ENCODE peak calls at places on chromosomes 4 and X, in nine cellular contexts. J is upper lobe of right lung; M is activated CD8-positive, alpha-beta T cell treated with anti-CD3 and anti-CD28 coated beads for 36 hours; U is tibial artery; N is PC-9; Z is colonic mucosa; O is OCI-LY7; E is CD4-positive, alpha-beta T cell; X is ascending aorta. Q is an unnamed sample.

GRCh38 chrX:87873347-87873941 is 355.8 kb downstream of the KLHL4 start:
- DNase-seq in J (no peak), U (no peak), M (no peak), O (no peak), Z (no peak), E (no peak), N (no peak), X (no peak), Q (no peak)

GRCh38 chrX:149487292-149487691 is 17.8 kb downstream of the IDS start:
- DNase-seq in N (no peak), Z (no peak), O (peak; percentile 4), E (no peak), J (no peak), X (no peak), M (peak; percentile 41), U (no peak), Q (no peak)

GRCh38 chr4:47668810-47669408 is 169.0 kb downstream of the CORIN start:
- DNase-seq in J (no peak), E (no peak), O (peak; percentile 39), U (no peak), N (peak; percentile 3), X (no peak), Z (peak; percentile 26), M (peak; percentile 35), Q (no peak)

GRCh38 chr4:1615786-1616573 is 68.1 kb downstream of the FAM53A start:
- DNase-seq in N (no peak), M (no peak), E (no peak), X (no peak), U (no peak), Z (no peak), J (peak; percentile 89), O (no peak), Q (no peak)

GRCh38 chr4:149980941-149981340 is 97.3 kb upstream of the DCLK2 start:
- DNase-seq in O (peak; percentile 43), J (no peak), M (peak; percentile 61), Z (peak; percentile 71), E (peak; percentile 15), X (no peak), N (peak; percentile 41), U (peak; percentile 25), Q (no peak)

GRCh38 chr4:23171971-23172370 is 479.2 kb downstream of the GBA3 start:
- DNase-seq in Z (no peak), O (no peak), U (no peak), J (no peak), X (no peak), E (no peak), M (no peak), N (no peak), Q (no peak)

GRCh38 chr4:21009956-21010355 is 309.7 kb downstream of the PACRGL start:
- DNase-seq in U (no peak), J (no peak), Z (no peak), N (no peak), O (no peak), E (no peak), M (no peak), X (no peak), Q (no peak)

GRCh38 chr4:158133551-158133950 is 39.3 kb downstream of the GASK1B start:
- DNase-seq in N (no peak), Z (no peak), U (no peak), X (no peak), E (no peak), J (no peak), O (peak; percentile 20), M (no peak), Q (no peak)

GRCh38 chrX:20217279-20217678 is 49.4 kb downstream of the RPS6KA3 start:
- DNase-seq in M (no peak), U (no peak), O (no peak), Z (no peak), N (no peak), J (no peak), X (no peak), E (no peak), Q (no peak)

GRCh38 chrX:20221902-20222301 is 44.8 kb downstream of the RPS6KA3 start:
- DNase-seq in O (no peak), M (no peak), N (no peak), X (no peak), J (no peak), E (no peak), Z (no peak), U (no peak), Q (no peak)

GRCh38 chrX:20215565-20215964 is 51.1 kb downstream of the RPS6KA3 start:
- DNase-seq in M (no peak), E (no peak), J (no peak), Z (no peak), O (no peak), U (no peak), N (no peak), X (no peak), Q (no peak)

GRCh38 chrX:20217906-20218305 is 48.8 kb downstream of the RPS6KA3 start:
- DNase-seq in N (no peak), Z (no peak), O (no peak), U (no peak), M (no peak), J (no peak), X (no peak), E (no peak), Q (no peak)

DNA sequence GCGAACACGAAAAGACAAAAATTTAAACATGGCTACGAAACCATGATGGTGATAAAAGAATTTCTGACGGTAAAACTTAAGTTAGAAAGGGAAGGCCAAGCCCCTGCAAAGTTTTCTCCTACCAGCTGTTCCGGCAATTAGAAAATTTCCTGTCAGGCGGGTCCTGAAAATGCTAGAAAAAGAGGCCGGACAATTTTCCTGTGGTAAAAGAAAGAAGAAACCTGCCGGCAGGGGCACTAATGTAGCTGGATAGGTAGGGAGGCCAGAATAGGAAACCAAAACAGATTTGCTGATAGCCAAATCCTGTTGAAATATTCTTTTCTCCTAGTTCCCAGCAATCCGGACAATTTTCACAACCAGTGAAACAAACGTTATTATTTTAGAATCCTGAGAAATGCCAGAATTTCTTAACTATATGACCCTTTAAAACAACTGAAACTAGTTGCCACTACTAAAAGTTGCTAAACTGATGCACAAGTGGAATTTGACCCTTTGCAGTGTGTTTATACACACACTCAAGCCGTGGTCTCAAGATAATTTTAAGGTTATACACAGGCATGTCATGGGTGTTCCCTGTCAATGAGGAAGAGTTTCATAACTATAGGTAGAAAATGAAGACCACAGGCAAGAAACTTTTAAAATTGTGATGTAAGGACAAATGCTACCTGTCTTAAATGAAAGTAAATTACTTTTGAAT is 47.8 kb downstream of the RPS6KA3 start:
- DNase-seq in X (no peak), U (peak; percentile 29), M (no peak), O (no peak), N (no peak), J (no peak), Z (peak; percentile 25), E (no peak), Q (no peak)
- TF ChIP-seq CTCF in X (no peak), U (no peak), M (no peak), O (no peak), N (no peak), J (no peak), Z (no peak), E (no peak), Q (no peak)

DNA sequence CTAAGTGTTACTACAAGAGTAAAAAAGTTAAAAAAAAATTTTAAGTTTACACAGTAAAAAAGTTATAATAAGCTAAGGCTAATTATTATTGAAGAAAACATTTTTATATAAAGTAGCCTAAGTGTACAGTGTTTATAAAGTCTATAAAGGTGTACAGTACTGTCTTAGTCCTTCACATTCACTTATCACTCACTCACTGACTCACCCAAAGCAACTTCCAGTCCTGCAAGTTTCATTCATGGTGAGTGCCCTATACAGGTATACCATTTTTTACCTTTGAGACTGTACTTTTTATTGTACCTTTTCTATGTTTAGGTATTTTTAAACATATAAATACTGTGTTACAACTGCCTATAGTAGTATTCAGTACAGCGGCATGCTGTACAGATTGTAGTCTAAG is 74.2 kb downstream of the TMEM165 start:
- DNase-seq in E (no peak), N (no peak), X (no peak), Z (no peak), O (no peak), M (no peak), U (no peak), J (no peak), Q (no peak)
- TF ChIP-seq CTCF in E (no peak), N (no peak), X (no peak), Z (no peak), O (no peak), M (no peak), U (no peak), J (no peak), Q (no peak)

GRCh38 chrX:69156638-69157037 is 8.6 kb downstream of the PJA1 start:
- DNase-seq in J (no peak), U (no peak), Z (peak; percentile 14), M (no peak), O (no peak), X (no peak), N (no peak), E (no peak), Q (no peak)

GRCh38 chrX:69161786-69162349 is 3.4 kb downstream of the PJA1 start:
- DNase-seq in M (no peak), J (no peak), U (no peak), Z (no peak), O (no peak), N (no peak), X (no peak), E (no peak), Q (no peak)

GRCh38 chrX:69161371-69161770 is 3.9 kb downstream of the PJA1 start:
- DNase-seq in X (no peak), J (no peak), U (no peak), Z (no peak), N (no peak), E (no peak), O (no peak), M (no peak), Q (no peak)

GRCh38 chrX:69155786-69156520 is 9.3 kb downstream of the PJA1 start:
- DNase-seq in E (no peak), N (no peak), O (no peak), Z (peak; percentile 13), U (no peak), X (no peak), M (no peak), J (no peak), Q (no peak)

DNA sequence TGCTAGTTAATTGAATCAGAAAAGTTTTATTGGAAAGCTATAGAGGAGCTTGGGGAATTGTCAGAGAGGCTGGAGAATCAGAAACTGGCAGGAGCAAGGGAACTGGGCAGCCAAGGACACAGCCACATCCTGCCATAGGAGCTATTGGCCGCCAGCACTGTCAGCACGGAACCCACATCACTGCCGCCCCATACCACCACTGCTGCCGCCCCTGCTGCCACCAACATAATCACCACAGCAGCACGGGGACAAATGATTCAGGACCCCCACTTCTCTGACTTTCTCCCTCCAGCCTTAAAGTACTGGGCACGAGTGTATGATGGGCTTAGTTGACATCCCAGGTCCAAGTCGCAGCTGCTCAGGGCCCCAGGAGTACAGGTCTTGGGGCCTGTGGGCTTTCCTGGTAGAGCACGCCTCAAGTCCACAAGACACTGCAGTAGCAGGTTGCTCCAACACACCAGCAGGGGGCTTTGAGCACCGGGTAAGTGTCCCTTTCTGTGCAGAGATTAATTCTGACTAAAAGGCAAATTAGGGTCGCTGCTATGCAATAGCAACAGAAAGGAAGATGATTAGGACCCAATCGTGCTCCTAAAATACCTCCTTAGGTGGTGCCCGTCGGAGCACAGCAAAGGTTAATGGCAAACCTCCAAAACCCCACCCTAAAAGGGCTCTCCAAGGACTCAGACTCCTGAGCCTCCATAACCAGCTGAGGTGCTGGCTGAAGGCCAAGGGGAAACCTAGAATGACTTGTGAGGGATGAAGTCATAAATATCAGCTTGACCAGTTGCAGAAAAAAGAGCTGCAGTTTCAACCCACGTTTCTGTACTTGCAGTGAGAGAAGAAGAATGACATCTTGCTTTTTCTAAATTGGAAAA is 6.8 kb downstream of the PJA1 start:
- DNase-seq in E (peak; percentile 20), U (peak; percentile 77), N (peak; percentile 58), J (no peak), X (no peak), O (peak; percentile 55), Z (peak; percentile 45), M (peak; percentile 46), Q (no peak)
- TF ChIP-seq CTCF in E (peak; percentile 14), U (peak; percentile 40), N (peak; percentile 67), J (peak; percentile 48), X (no peak), O (peak; percentile 69), Z (peak; percentile 33), M (peak; percentile 33), Q (no peak)

GRCh38 chr4:147996840-147997239 is 265.0 kb downstream of the ARHGAP10 start:
- DNase-seq in N (no peak), X (no peak), Z (no peak), J (no peak), E (no peak), M (no peak), O (no peak), U (no peak), Q (no peak)
- TF ChIP-seq CTCF in N (no peak), X (no peak), Z (no peak), J (no peak), E (no peak), M (no peak), O (no peak), U (no peak), Q (no peak)

Q was measured in omental fat pad.